ENCODE peak calls at places on chromosomes 5 and 9, in seven cellular contexts. One of them, this sample, is unnamed.

GRCh38 chr5:59673438-59674058 is 220.0 kb downstream of the PDE4D start:
- DNase-seq in H9: no peak
- DNase-seq in MM.1S: peak
- DNase-seq in mesendoderm: peak
- DNase-seq in PC-3: peak
- DNase-seq in colonic mucosa: no peak
- DNase-seq in mesenchymal stem cell: peak
- DNase-seq in this sample: peak

GRCh38 chr9:116499986-116500871 is 186.9 kb upstream of the TRIM32 start:
- DNase-seq in H9: no peak
- DNase-seq in MM.1S: no peak
- DNase-seq in mesendoderm: peak
- DNase-seq in PC-3: peak
- DNase-seq in colonic mucosa: no peak
- DNase-seq in mesenchymal stem cell: peak
- DNase-seq in this sample: no peak

GRCh38 chr9:1580215-1580614 is 434.9 kb upstream of the SMARCA2 start:
- DNase-seq in H9: no peak
- DNase-seq in MM.1S: peak
- DNase-seq in mesendoderm: no peak
- DNase-seq in PC-3: no peak
- DNase-seq in colonic mucosa: no peak
- DNase-seq in mesenchymal stem cell: no peak
- DNase-seq in this sample: no peak

GRCh38 chr9:21995652-21996275 is 1.2 kb downstream of the CDKN2B-AS1 start:
- DNase-seq in H9: no peak
- DNase-seq in MM.1S: no peak
- DNase-seq in mesendoderm: peak
- DNase-seq in PC-3: peak
- DNase-seq in colonic mucosa: peak
- DNase-seq in mesenchymal stem cell: peak
- DNase-seq in this sample: no peak

GRCh38 chr9:117485176-117485575 is 70.3 kb upstream of the ASTN2 start:
- DNase-seq in H9: no peak
- DNase-seq in MM.1S: peak
- DNase-seq in mesendoderm: peak
- DNase-seq in PC-3: no peak
- DNase-seq in colonic mucosa: no peak
- DNase-seq in mesenchymal stem cell: peak
- DNase-seq in this sample: peak

GRCh38 chr5:73328665-73329064 is 119.9 kb downstream of the FOXD1 start:
- DNase-seq in H9: no peak
- DNase-seq in MM.1S: no peak
- DNase-seq in mesendoderm: no peak
- DNase-seq in PC-3: no peak
- DNase-seq in colonic mucosa: no peak
- DNase-seq in mesenchymal stem cell: no peak
- DNase-seq in this sample: no peak

GRCh38 chr5:81525690-81526089 is 131.8 kb upstream of the ACOT12 start:
- DNase-seq in H9: no peak
- DNase-seq in MM.1S: no peak
- DNase-seq in mesendoderm: no peak
- DNase-seq in PC-3: peak
- DNase-seq in colonic mucosa: no peak
- DNase-seq in mesenchymal stem cell: peak
- DNase-seq in this sample: no peak

GRCh38 chr5:3602713-3603502 is 7.3 kb downstream of the IRX1 start:
- DNase-seq in H9: peak
- DNase-seq in MM.1S: no peak
- DNase-seq in mesendoderm: peak
- DNase-seq in PC-3: no peak
- DNase-seq in colonic mucosa: no peak
- DNase-seq in mesenchymal stem cell: no peak
- DNase-seq in this sample: no peak

GRCh38 chr9:120928720-120929389 is 2.3 kb upstream of the TRAF1 start:
- DNase-seq in H9: peak
- DNase-seq in MM.1S: peak
- DNase-seq in mesendoderm: peak
- DNase-seq in PC-3: no peak
- DNase-seq in colonic mucosa: peak
- DNase-seq in mesenchymal stem cell: peak
- DNase-seq in this sample: no peak

GRCh38 chr5:54311178-54311811 is 922 bp upstream of the ARL15 start:
- DNase-seq in H9: no peak
- DNase-seq in MM.1S: peak
- DNase-seq in mesendoderm: peak
- DNase-seq in PC-3: no peak
- DNase-seq in colonic mucosa: no peak
- DNase-seq in mesenchymal stem cell: peak
- DNase-seq in this sample: no peak

GRCh38 chr9:8432224-8432623 is 632.6 kb upstream of the DMAC1 start:
- DNase-seq in H9: no peak
- DNase-seq in MM.1S: no peak
- DNase-seq in mesendoderm: no peak
- DNase-seq in PC-3: no peak
- DNase-seq in colonic mucosa: no peak
- DNase-seq in mesenchymal stem cell: no peak
- DNase-seq in this sample: no peak

GRCh38 chr5:144451187-144451973 is 280.7 kb downstream of the KCTD16 start:
- DNase-seq in H9: no peak
- DNase-seq in MM.1S: no peak
- DNase-seq in mesendoderm: peak
- DNase-seq in PC-3: no peak
- DNase-seq in colonic mucosa: no peak
- DNase-seq in mesenchymal stem cell: no peak
- DNase-seq in this sample: no peak

GRCh38 chr9:126637002-126637849 is 23.5 kb downstream of the LMX1B start:
- DNase-seq in H9: no peak
- DNase-seq in MM.1S: no peak
- DNase-seq in mesendoderm: no peak
- DNase-seq in PC-3: no peak
- DNase-seq in colonic mucosa: no peak
- DNase-seq in mesenchymal stem cell: no peak
- DNase-seq in this sample: no peak

GRCh38 chr9:103804077-103804735 is 289.9 kb upstream of the SMC2 start:
- DNase-seq in H9: no peak
- DNase-seq in MM.1S: no peak
- DNase-seq in mesendoderm: no peak
- DNase-seq in PC-3: peak
- DNase-seq in colonic mucosa: no peak
- DNase-seq in mesenchymal stem cell: no peak
- DNase-seq in this sample: no peak

GRCh38 chr9:136364942-136365774 is 1.6 kb upstream of the DNLZ start:
- DNase-seq in H9: no peak
- DNase-seq in MM.1S: no peak
- DNase-seq in mesendoderm: no peak
- DNase-seq in PC-3: no peak
- DNase-seq in colonic mucosa: no peak
- DNase-seq in mesenchymal stem cell: no peak
- DNase-seq in this sample: no peak

GRCh38 chr5:109844148-109844547 is 154.4 kb downstream of the MAN2A1 start:
- DNase-seq in H9: no peak
- DNase-seq in MM.1S: no peak
- DNase-seq in mesendoderm: no peak
- DNase-seq in PC-3: peak
- DNase-seq in colonic mucosa: no peak
- DNase-seq in mesenchymal stem cell: no peak
- DNase-seq in this sample: no peak

GRCh38 chr5:82353522-82353921 is 75.4 kb upstream of the RPS23 start:
- DNase-seq in H9: no peak
- DNase-seq in MM.1S: no peak
- DNase-seq in mesendoderm: no peak
- DNase-seq in PC-3: no peak
- DNase-seq in colonic mucosa: no peak
- DNase-seq in mesenchymal stem cell: no peak
- DNase-seq in this sample: no peak

GRCh38 chr5:1868886-1869285 is 13.8 kb downstream of the IRX4 start:
- DNase-seq in H9: no peak
- DNase-seq in MM.1S: no peak
- DNase-seq in mesendoderm: no peak
- DNase-seq in PC-3: no peak
- DNase-seq in colonic mucosa: no peak
- DNase-seq in mesenchymal stem cell: no peak
- DNase-seq in this sample: no peak

GRCh38 chr5:72234265-72234700 is 85.8 kb downstream of the MRPS27 start:
- DNase-seq in H9: no peak
- DNase-seq in MM.1S: no peak
- DNase-seq in mesendoderm: peak
- DNase-seq in PC-3: peak
- DNase-seq in colonic mucosa: no peak
- DNase-seq in mesenchymal stem cell: peak
- DNase-seq in this sample: no peak

GRCh38 chr9:95023217-95024003 is 294.1 kb downstream of the FANCC start:
- DNase-seq in H9: no peak
- DNase-seq in MM.1S: no peak
- DNase-seq in mesendoderm: no peak
- DNase-seq in PC-3: peak
- DNase-seq in colonic mucosa: no peak
- DNase-seq in mesenchymal stem cell: peak
- DNase-seq in this sample: no peak

GRCh38 chr9:126526218-126527108 is 87.3 kb upstream of the LMX1B start:
- DNase-seq in H9: no peak
- DNase-seq in MM.1S: no peak
- DNase-seq in mesendoderm: no peak
- DNase-seq in PC-3: no peak
- DNase-seq in colonic mucosa: no peak
- DNase-seq in mesenchymal stem cell: no peak
- DNase-seq in this sample: no peak

GRCh38 chr5:157166494-157167218 is 592 bp upstream of the GARIN3 start:
- DNase-seq in H9: no peak
- DNase-seq in MM.1S: no peak
- DNase-seq in mesendoderm: no peak
- DNase-seq in PC-3: no peak
- DNase-seq in colonic mucosa: no peak
- DNase-seq in mesenchymal stem cell: no peak
- DNase-seq in this sample: no peak

GRCh38 chr9:20646656-20647055 is 24.4 kb upstream of the MLLT3 start:
- DNase-seq in H9: no peak
- DNase-seq in MM.1S: no peak
- DNase-seq in mesendoderm: no peak
- DNase-seq in PC-3: no peak
- DNase-seq in colonic mucosa: no peak
- DNase-seq in mesenchymal stem cell: no peak
- DNase-seq in this sample: no peak

GRCh38 chr5:145797336-145797735 is 37.8 kb downstream of the PRELID2 start:
- DNase-seq in H9: no peak
- DNase-seq in MM.1S: peak
- DNase-seq in mesendoderm: peak
- DNase-seq in PC-3: peak
- DNase-seq in colonic mucosa: no peak
- DNase-seq in mesenchymal stem cell: peak
- DNase-seq in this sample: no peak

GRCh38 chr5:14332038-14332631 is 189.0 kb downstream of the TRIO start:
- DNase-seq in H9: no peak
- DNase-seq in MM.1S: no peak
- DNase-seq in mesendoderm: no peak
- DNase-seq in PC-3: no peak
- DNase-seq in colonic mucosa: no peak
- DNase-seq in mesenchymal stem cell: no peak
- DNase-seq in this sample: no peak

GRCh38 chr9:86303316-86303975 is 21.1 kb upstream of the ISCA1 start:
- DNase-seq in H9: no peak
- DNase-seq in MM.1S: no peak
- DNase-seq in mesendoderm: peak
- DNase-seq in PC-3: peak
- DNase-seq in colonic mucosa: no peak
- DNase-seq in mesenchymal stem cell: peak
- DNase-seq in this sample: peak

GRCh38 chr5:163653526-163653925 is 148.1 kb downstream of the MAT2B start:
- DNase-seq in H9: no peak
- DNase-seq in MM.1S: no peak
- DNase-seq in mesendoderm: no peak
- DNase-seq in PC-3: no peak
- DNase-seq in colonic mucosa: no peak
- DNase-seq in mesenchymal stem cell: no peak
- DNase-seq in this sample: no peak

GRCh38 chr9:111158375-111158774 is 120.1 kb upstream of the LPAR1 start:
- DNase-seq in H9: no peak
- DNase-seq in MM.1S: no peak
- DNase-seq in mesendoderm: no peak
- DNase-seq in PC-3: no peak
- DNase-seq in colonic mucosa: no peak
- DNase-seq in mesenchymal stem cell: no peak
- DNase-seq in this sample: no peak

GRCh38 chr5:141534492-141535213 is 45.8 kb downstream of the PCDHGC5 start:
- DNase-seq in H9: no peak
- DNase-seq in MM.1S: no peak
- DNase-seq in mesendoderm: no peak
- DNase-seq in PC-3: no peak
- DNase-seq in colonic mucosa: no peak
- DNase-seq in mesenchymal stem cell: no peak
- DNase-seq in this sample: no peak

GRCh38 chr9:6716766-6717165 is 41.0 kb upstream of the KDM4C start:
- DNase-seq in H9: no peak
- DNase-seq in MM.1S: no peak
- DNase-seq in mesendoderm: no peak
- DNase-seq in PC-3: no peak
- DNase-seq in colonic mucosa: no peak
- DNase-seq in mesenchymal stem cell: no peak
- DNase-seq in this sample: no peak
- H3K9ac ChIP-seq in H9: no peak
- H3K9ac ChIP-seq in MM.1S: no peak
- H3K9ac ChIP-seq in mesendoderm: no peak
- H3K9ac ChIP-seq in PC-3: no peak
- H3K9ac ChIP-seq in colonic mucosa: peak
- H3K9ac ChIP-seq in mesenchymal stem cell: no peak
- H3K9ac ChIP-seq in this sample: no peak

DNA sequence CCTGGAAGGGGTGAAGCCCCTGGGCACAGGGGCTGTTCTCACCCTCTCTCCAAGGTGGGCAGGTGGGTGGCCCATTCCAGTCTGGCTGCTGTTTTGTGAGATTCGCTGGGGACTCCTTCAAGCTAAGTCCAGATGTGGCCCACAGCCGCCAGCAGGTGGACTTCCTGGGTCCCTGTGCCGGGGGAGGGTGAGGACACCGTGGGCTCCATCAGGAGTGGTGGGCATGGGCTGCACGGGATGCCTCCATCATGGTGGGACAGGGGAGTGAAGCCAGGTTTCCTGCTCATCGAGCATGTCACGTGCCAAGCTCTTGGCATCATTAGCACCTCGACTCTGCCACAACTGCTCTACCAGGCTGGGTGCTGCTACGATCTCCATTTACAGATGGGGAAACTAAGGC is 1.8 kb downstream of the NCS1 start:
- DNase-seq in H9: no peak
- DNase-seq in MM.1S: no peak
- DNase-seq in mesendoderm: no peak
- DNase-seq in PC-3: no peak
- DNase-seq in colonic mucosa: no peak
- DNase-seq in mesenchymal stem cell: no peak
- DNase-seq in this sample: no peak
- H3K9ac ChIP-seq in H9: no peak
- H3K9ac ChIP-seq in MM.1S: no peak
- H3K9ac ChIP-seq in mesendoderm: peak
- H3K9ac ChIP-seq in PC-3: no peak
- H3K9ac ChIP-seq in colonic mucosa: no peak
- H3K9ac ChIP-seq in mesenchymal stem cell: peak
- H3K9ac ChIP-seq in this sample: peak

GRCh38 chr5:115599502-115599901 is 2.8 kb downstream of the TICAM2 start:
- DNase-seq in H9: no peak
- DNase-seq in MM.1S: peak
- DNase-seq in mesendoderm: no peak
- DNase-seq in PC-3: no peak
- DNase-seq in colonic mucosa: no peak
- DNase-seq in mesenchymal stem cell: peak
- DNase-seq in this sample: no peak
- H3K9ac ChIP-seq in H9: no peak
- H3K9ac ChIP-seq in MM.1S: no peak
- H3K9ac ChIP-seq in mesendoderm: no peak
- H3K9ac ChIP-seq in PC-3: no peak
- H3K9ac ChIP-seq in colonic mucosa: no peak
- H3K9ac ChIP-seq in mesenchymal stem cell: peak
- H3K9ac ChIP-seq in this sample: peak

GRCh38 chr9:30997291-30997690 is 1387.2 kb upstream of the ACO1 start:
- DNase-seq in H9: no peak
- DNase-seq in MM.1S: no peak
- DNase-seq in mesendoderm: no peak
- DNase-seq in PC-3: no peak
- DNase-seq in colonic mucosa: no peak
- DNase-seq in mesenchymal stem cell: no peak
- DNase-seq in this sample: no peak
- H3K9ac ChIP-seq in H9: no peak
- H3K9ac ChIP-seq in MM.1S: no peak
- H3K9ac ChIP-seq in mesendoderm: no peak
- H3K9ac ChIP-seq in PC-3: no peak
- H3K9ac ChIP-seq in colonic mucosa: no peak
- H3K9ac ChIP-seq in mesenchymal stem cell: no peak
- H3K9ac ChIP-seq in this sample: no peak